ENCODE peak calls at places on chromosomes 7 and 10, in four cellular contexts. C is Right ventricle myocardium superior, B is NCI-H69, O is right cardiac atrium. I is an unnamed sample.
A peak's percentile ranks its signal among the peaks of the same experiment; 100 is the strongest.

GRCh38 chr10:44745920-44746319 is 165.2 kb upstream of the TMEM72 start:
- DNase-seq in C (no peak), B (no peak), O (no peak), I (no peak)

GRCh38 chr10:3761111-3761686 is 23.8 kb downstream of the KLF6 start:
- DNase-seq in C (no peak), B (no peak), O (no peak), I (no peak)

GRCh38 chr7:51278797-51279196 is 37.8 kb downstream of the COBL start:
- DNase-seq in C (no peak), B (peak; percentile 90), O (no peak), I (no peak)

GRCh38 chr7:121579639-121580038 is 183.5 kb upstream of the FAM3C start:
- DNase-seq in C (no peak), B (no peak), O (no peak), I (no peak)

GRCh38 chr7:128869138-128869943 is 6.7 kb downstream of the ATP6V1F start:
- DNase-seq in C (peak; percentile 75), B (peak; percentile 90), O (peak; percentile 82), I (peak; percentile 36)

GRCh38 chr10:81564143-81564542 is 310.9 kb upstream of the NRG3 start:
- DNase-seq in C (no peak), B (no peak), O (no peak), I (no peak)

GRCh38 chr7:3244241-3244814 is 56.7 kb upstream of the SDK1 start:
- DNase-seq in C (no peak), B (peak; percentile 90), O (no peak), I (no peak)

GRCh38 chr10:95877881-95878280 is 29.9 kb upstream of the CC2D2B start:
- DNase-seq in C (no peak), B (no peak), O (no peak), I (no peak)

GRCh38 chr10:113679463-113680171 is at the start of gene CASP7:
- DNase-seq in C (peak; percentile 87), B (peak; percentile 63), O (peak; percentile 92), I (peak; percentile 65)